ENCODE peak calls at places on chromosomes 1 and 21, in four cellular contexts. B is left lung, M is psoas muscle, U is A549. Q is an unnamed sample.

GRCh38 chr1:54220004-54220811 is 20.2 kb downstream of the MRPL37 start:
- DNase-seq in B (peak; percentile 66), M (peak; percentile 85), U (no peak), Q (peak; percentile 68)

GRCh38 chr1:116256875-116257823 is 115.9 kb upstream of the ATP1A1 start:
- DNase-seq in B (no peak), M (no peak), U (no peak), Q (no peak)

GRCh38 chr1:53754484-53755312 is 15.7 kb upstream of the GLIS1 start:
- DNase-seq in B (no peak), M (no peak), U (peak; percentile 39), Q (peak; percentile 38)

GRCh38 chr1:22702255-22702654 is 8.4 kb upstream of the EPHB2 start:
- DNase-seq in B (no peak), M (no peak), U (no peak), Q (no peak)

GRCh38 chr1:5410652-5411051 is 581.6 kb downstream of the NPHP4 start:
- DNase-seq in B (no peak), M (no peak), U (no peak), Q (no peak)

GRCh38 chr1:178536329-178536728 is 23.4 kb downstream of the TEX35 start:
- DNase-seq in B (no peak), M (no peak), U (no peak), Q (no peak)

GRCh38 chr1:213737398-213738040 is 250.3 kb upstream of the PROX1 start:
- DNase-seq in B (no peak), M (no peak), U (no peak), Q (no peak)

GRCh38 chr1:52054496-52055065 is 410 bp downstream of the TXNDC12 start:
- DNase-seq in B (no peak), M (no peak), U (no peak), Q (no peak)

GRCh38 chr1:185450917-185451316 is 133.9 kb upstream of the IVNS1ABP start:
- DNase-seq in B (no peak), M (no peak), U (no peak), Q (no peak)

GRCh38 chr1:178579562-178579961 is 66.7 kb downstream of the TEX35 start:
- DNase-seq in B (no peak), M (no peak), U (no peak), Q (no peak)

GRCh38 chr1:89832481-89833127 is 11.8 kb downstream of the LRRC8D start:
- DNase-seq in B (no peak), M (no peak), U (no peak), Q (no peak)

GRCh38 chr1:210123924-210124589 is 108.5 kb upstream of the SERTAD4 start:
- DNase-seq in B (no peak), M (no peak), U (peak; percentile 39), Q (no peak)

GRCh38 chr1:1419812-1420653 is 1.0 kb downstream of the ANKRD65 start:
- DNase-seq in B (no peak), M (peak; percentile 63), U (no peak), Q (no peak)

GRCh38 chr21:45601551-45601950 is 42.0 kb upstream of the PCBP3 start:
- DNase-seq in B (peak; percentile 17), M (no peak), U (no peak), Q (no peak)

GRCh38 chr1:241789061-241789460 is 58.9 kb upstream of the EXO1 start:
- DNase-seq in B (no peak), M (no peak), U (no peak), Q (no peak)

GRCh38 chr1:76408303-76408702 is 333.8 kb downstream of the ST6GALNAC3 start:
- DNase-seq in B (no peak), M (no peak), U (no peak), Q (no peak)

GRCh38 chr1:57218487-57219079 is 205.3 kb downstream of the DAB1 start:
- DNase-seq in B (no peak), M (no peak), U (no peak), Q (no peak)

GRCh38 chr1:233064988-233065387 is 114.6 kb downstream of the NTPCR start:
- DNase-seq in B (no peak), M (no peak), U (no peak), Q (no peak)

GRCh38 chr1:19006000-19006399 is 49.5 kb upstream of the IFFO2 start:
- DNase-seq in B (no peak), M (no peak), U (no peak), Q (no peak)

GRCh38 chr1:76090284-76091180 is 16.0 kb downstream of the ST6GALNAC3 start:
- DNase-seq in B (no peak), M (no peak), U (no peak), Q (no peak)

GRCh38 chr21:36700961-36701911 is 2.3 kb downstream of the SIM2 start:
- DNase-seq in B (no peak), M (no peak), U (no peak), Q (no peak)

GRCh38 chr1:94596260-94596659 is 54.7 kb upstream of the F3 start:
- DNase-seq in B (no peak), M (no peak), U (no peak), Q (no peak)

GRCh38 chr1:209769171-209769904 is 13.5 kb downstream of the TRAF3IP3 start:
- DNase-seq in B (peak; percentile 69), M (peak; percentile 76), U (no peak), Q (peak; percentile 70)

GRCh38 chr1:230425252-230426061 is 675 bp downstream of the PGBD5 start:
- DNase-seq in B (no peak), M (no peak), U (no peak), Q (no peak)

GRCh38 chr1:175865041-175865766 is 121.8 kb upstream of the TNR start:
- DNase-seq in B (no peak), M (no peak), U (no peak), Q (no peak)

DNA sequence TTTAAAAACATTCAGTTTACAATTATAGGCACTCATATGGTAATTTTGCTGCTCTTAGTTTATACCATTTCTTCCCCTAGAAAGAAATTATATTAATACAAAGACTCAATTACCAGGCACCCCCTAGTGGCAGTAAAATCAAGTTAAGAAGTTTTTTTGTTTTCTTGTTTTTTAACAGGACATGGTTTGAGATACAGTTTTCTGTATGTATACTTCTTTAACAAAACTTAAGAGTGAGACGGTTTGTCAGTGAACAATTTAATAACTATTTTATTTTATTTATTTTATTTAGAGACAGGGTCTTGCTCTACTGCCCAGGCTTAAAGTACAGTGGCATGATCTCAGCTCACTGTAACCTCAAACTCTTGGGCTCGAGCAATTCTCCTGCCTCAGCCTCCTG is 224.6 kb downstream of the FAF1 start:
- DNase-seq in B (no peak), M (no peak), U (peak; percentile 18), Q (no peak)
- TF ChIP-seq CTCF in B (no peak), M (peak; percentile 33), U (peak; percentile 44), Q (peak; percentile 39)

DNA sequence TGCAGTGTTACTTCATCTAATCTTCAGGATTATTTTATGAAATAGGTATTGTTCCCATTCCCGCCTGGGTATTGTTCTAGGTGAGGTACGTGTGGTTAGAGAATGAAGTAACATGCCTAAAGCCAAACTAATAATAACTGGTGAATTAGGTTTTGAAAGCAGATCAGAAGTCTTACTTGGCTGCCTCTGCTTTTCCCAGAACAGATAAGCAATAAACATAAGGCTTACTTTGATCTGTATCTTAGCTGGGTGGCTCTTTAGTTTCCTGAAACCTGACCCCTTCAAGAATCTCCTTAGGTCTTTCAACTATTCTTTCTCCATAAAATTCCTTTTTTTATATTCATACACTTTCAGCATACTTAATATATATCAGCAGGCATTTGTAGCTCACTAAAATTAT is 65.3 kb downstream of the VAV3 start:
- DNase-seq in B (no peak), M (no peak), U (no peak), Q (no peak)
- H3K4me1 ChIP-seq in B (no peaks in the 10 kb centered on the region), M (no peaks in the 10 kb centered on the region), U (no peaks in the 10 kb centered on the region), Q (peaks cover 14% of the 10 kb centered on the region)

GRCh38 chr1:239455743-239456142 is 69.4 kb downstream of the CHRM3 start:
- DNase-seq in B (no peak), M (no peak), U (no peak), Q (no peak)
- H3K9me3 ChIP-seq in B (no peaks in the 10 kb centered on the region), M (no peaks in the 10 kb centered on the region), U (peaks cover 8% of the 10 kb centered on the region), Q (peaks cover 4% of the 10 kb centered on the region)

GRCh38 chr21:20997633-20998455 is at the start of gene NCAM2:
- DNase-seq in B (peak; percentile 69), M (peak; percentile 78), U (no peak), Q (peak; percentile 76)

GRCh38 chr21:20998886-20999285 is 677 bp downstream of the NCAM2 start:
- DNase-seq in B (no peak), M (no peak), U (no peak), Q (no peak)

GRCh38 chr21:21000576-21001175 is 2.5 kb downstream of the NCAM2 start:
- DNase-seq in B (no peak), M (no peak), U (no peak), Q (no peak)

GRCh38 chr21:20998456-20998789 is 214 bp downstream of the NCAM2 start:
- DNase-seq in B (no peak), M (no peak), U (no peak), Q (no peak)

GRCh38 chr21:20999567-21000169 is 1.5 kb downstream of the NCAM2 start:
- DNase-seq in B (no peak), M (no peak), U (no peak), Q (no peak)
- TF ChIP-seq CTCF in B (peak; percentile 66), M (peak; percentile 52), U (peak; percentile 19), Q (peak; percentile 75)

DNA sequence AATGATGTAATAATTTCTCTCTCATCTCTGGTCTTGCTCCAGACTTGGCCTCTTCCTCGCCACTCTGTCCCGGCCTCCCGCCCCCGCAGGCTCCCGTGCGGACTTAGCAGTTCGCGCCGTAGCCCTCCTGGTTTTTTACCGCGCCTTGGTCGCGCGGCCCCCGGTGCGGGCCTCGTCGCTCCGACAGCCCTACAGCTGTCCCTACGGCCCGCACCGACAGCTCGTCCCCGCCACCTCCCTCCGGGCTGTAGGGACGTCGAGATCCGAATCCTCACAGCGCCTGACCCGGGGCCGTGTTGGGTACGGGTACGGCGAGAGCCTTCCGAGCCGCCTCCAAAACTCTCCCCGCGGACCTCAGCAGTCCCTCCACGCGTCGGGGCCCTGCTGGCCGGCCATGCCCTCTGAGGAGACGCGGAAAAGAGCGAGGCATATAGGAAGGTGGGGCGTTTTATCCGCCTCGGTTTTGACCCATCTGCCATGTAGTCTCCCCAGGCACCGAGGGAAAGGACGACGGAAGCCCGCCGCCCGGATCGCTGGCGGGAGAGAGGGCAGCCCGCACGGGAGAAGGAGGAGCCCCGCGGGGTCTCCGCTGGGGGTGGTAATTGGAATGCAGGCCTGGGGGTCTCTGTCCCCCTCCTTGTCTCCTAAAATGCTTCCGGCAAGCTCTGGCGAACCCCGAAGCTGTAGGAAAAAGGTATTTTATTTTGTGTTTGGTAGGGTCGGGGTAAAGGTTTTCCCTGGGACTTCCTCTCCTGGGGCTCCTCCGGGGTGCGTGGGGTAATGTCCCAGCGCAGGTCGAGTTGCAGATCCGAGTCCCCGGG is 3.3 kb downstream of the LHX4 start:
- DNase-seq in B (no peak), M (no peak), U (no peak), Q (no peak)
- H3K4me1 ChIP-seq in B (peaks cover 21% of the 10 kb centered on the region), M (peaks cover 41% of the 10 kb centered on the region), U (peaks cover 4% of the 10 kb centered on the region), Q (peaks cover 67% of the 10 kb centered on the region)

GRCh38 chr1:197680311-197680710 is 95.0 kb downstream of the DENND1B start:
- DNase-seq in B (no peak), M (no peak), U (no peak), Q (no peak)
- H3K9me3 ChIP-seq in B (no peaks in the 10 kb centered on the region), M (no peaks in the 10 kb centered on the region), U (no peaks in the 10 kb centered on the region), Q (no peaks in the 10 kb centered on the region)

GRCh38 chr1:145960468-145961108 is 2.8 kb upstream of the LIX1L start:
- DNase-seq in B (peak; percentile 84), M (peak; percentile 93), U (peak; percentile 91), Q (peak; percentile 87)
- TF ChIP-seq CTCF in B (peak; percentile 11), M (peak; percentile 18), U (no peak), Q (peak; percentile 37)

GRCh38 chr1:33359931-33360330 is 39.0 kb upstream of the A3GALT2 start:
- DNase-seq in B (no peak), M (no peak), U (no peak), Q (no peak)
- H3K4me1 ChIP-seq in B (no peaks in the 10 kb centered on the region), M (peaks cover 27% of the 10 kb centered on the region), U (no peaks in the 10 kb centered on the region), Q (peaks cover 45% of the 10 kb centered on the region)